ENCODE peak calls at places on chromosomes 1 and 21, in five cellular contexts. One of them, this sample, is unnamed. For H3K4me1, the result is how much of the 10 kb centered on the place peaks cover.

GRCh38 chr1:24900985-24901781 is 28.9 kb downstream of the RUNX3 start:
- DNase-seq in mesendoderm: no peak
- DNase-seq in heart left ventricle: no peak
- DNase-seq in lung: no peak
- DNase-seq in Peyer's patch: peak
- DNase-seq in this sample: no peak

GRCh38 chr1:180639871-180640270 is 8.0 kb downstream of the XPR1 start:
- DNase-seq in mesendoderm: peak
- DNase-seq in heart left ventricle: no peak
- DNase-seq in lung: no peak
- DNase-seq in Peyer's patch: no peak
- DNase-seq in this sample: no peak

GRCh38 chr1:232519186-232519585 is 110.7 kb downstream of the SIPA1L2 start:
- DNase-seq in mesendoderm: peak
- DNase-seq in heart left ventricle: peak
- DNase-seq in lung: no peak
- DNase-seq in Peyer's patch: no peak
- DNase-seq in this sample: peak

GRCh38 chr1:157969693-157970485 is 23.6 kb upstream of the KIRREL1 start:
- DNase-seq in mesendoderm: peak
- DNase-seq in heart left ventricle: no peak
- DNase-seq in lung: no peak
- DNase-seq in Peyer's patch: no peak
- DNase-seq in this sample: no peak

GRCh38 chr1:205933672-205934618 is 9.3 kb downstream of the SLC26A9 start:
- DNase-seq in mesendoderm: peak
- DNase-seq in heart left ventricle: no peak
- DNase-seq in lung: peak
- DNase-seq in Peyer's patch: no peak
- DNase-seq in this sample: no peak

GRCh38 chr1:205711105-205712048 is 31.1 kb upstream of the SLC45A3 start:
- DNase-seq in mesendoderm: peak
- DNase-seq in heart left ventricle: no peak
- DNase-seq in lung: peak
- DNase-seq in Peyer's patch: no peak
- DNase-seq in this sample: no peak

GRCh38 chr1:167474191-167474641 is 44.1 kb downstream of the CD247 start:
- DNase-seq in mesendoderm: no peak
- DNase-seq in heart left ventricle: no peak
- DNase-seq in lung: no peak
- DNase-seq in Peyer's patch: no peak
- DNase-seq in this sample: no peak

GRCh38 chr1:3336641-3337621 is 117.5 kb upstream of the ARHGEF16 start:
- DNase-seq in mesendoderm: no peak
- DNase-seq in heart left ventricle: no peak
- DNase-seq in lung: peak
- DNase-seq in Peyer's patch: no peak
- DNase-seq in this sample: no peak

GRCh38 chr1:68379085-68379478 is 70.7 kb downstream of the RPE65 start:
- DNase-seq in mesendoderm: no peak
- DNase-seq in heart left ventricle: no peak
- DNase-seq in lung: no peak
- DNase-seq in Peyer's patch: no peak
- DNase-seq in this sample: no peak

GRCh38 chr21:36567216-36567917 is 87.4 kb upstream of the CLDN14 start:
- DNase-seq in mesendoderm: no peak
- DNase-seq in heart left ventricle: no peak
- DNase-seq in lung: no peak
- DNase-seq in Peyer's patch: no peak
- DNase-seq in this sample: no peak

GRCh38 chr1:6118415-6118814 is 61.7 kb downstream of the CHD5 start:
- DNase-seq in mesendoderm: no peak
- DNase-seq in heart left ventricle: no peak
- DNase-seq in lung: no peak
- DNase-seq in Peyer's patch: no peak
- DNase-seq in this sample: no peak

GRCh38 chr1:54835131-54835898 is 34.2 kb upstream of the TTC22 start:
- DNase-seq in mesendoderm: no peak
- DNase-seq in heart left ventricle: no peak
- DNase-seq in lung: no peak
- DNase-seq in Peyer's patch: no peak
- DNase-seq in this sample: no peak
- H3K4me1 ChIP-seq in mesendoderm: under half
- H3K4me1 ChIP-seq in heart left ventricle: under half
- H3K4me1 ChIP-seq in lung: under half
- H3K4me1 ChIP-seq in Peyer's patch: under half
- H3K4me1 ChIP-seq in this sample: under half

GRCh38 chr1:201469645-201470074 is 672 bp upstream of the PHLDA3 start:
- DNase-seq in mesendoderm: peak
- DNase-seq in heart left ventricle: no peak
- DNase-seq in lung: no peak
- DNase-seq in Peyer's patch: no peak
- DNase-seq in this sample: no peak
- H3K4me3 ChIP-seq in mesendoderm: no peak
- H3K4me3 ChIP-seq in heart left ventricle: peak
- H3K4me3 ChIP-seq in lung: no peak
- H3K4me3 ChIP-seq in Peyer's patch: peak
- H3K4me3 ChIP-seq in this sample: no peak

DNA sequence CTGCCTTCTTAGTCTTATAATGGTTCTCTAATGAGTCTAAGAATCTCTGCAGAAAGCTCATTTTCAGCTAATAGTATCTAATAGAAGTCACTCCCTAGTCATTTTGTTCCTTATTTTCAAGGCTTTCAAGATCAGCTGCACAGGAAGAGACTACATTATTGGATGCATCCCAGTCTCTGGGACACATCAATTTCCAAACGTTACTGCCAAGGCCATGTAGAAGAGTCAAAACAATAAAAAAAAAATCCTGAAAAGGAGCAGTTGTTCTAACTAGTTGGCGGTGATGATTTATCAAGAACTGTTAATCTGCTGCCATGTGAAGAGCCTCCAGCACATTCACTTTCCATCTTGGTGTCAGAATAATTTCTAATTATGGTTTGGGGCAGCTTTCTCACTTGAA is 5.7 kb downstream of the DDAH1 start:
- DNase-seq in mesendoderm: no peak
- DNase-seq in heart left ventricle: no peak
- DNase-seq in lung: no peak
- DNase-seq in Peyer's patch: no peak
- DNase-seq in this sample: no peak
- H3K4me1 ChIP-seq in mesendoderm: under half
- H3K4me1 ChIP-seq in heart left ventricle: under half
- H3K4me1 ChIP-seq in lung: under half
- H3K4me1 ChIP-seq in Peyer's patch: under half
- H3K4me1 ChIP-seq in this sample: under half

GRCh38 chr1:47431534-47431933 is 6.3 kb upstream of the FOXD2 start:
- DNase-seq in mesendoderm: peak
- DNase-seq in heart left ventricle: no peak
- DNase-seq in lung: no peak
- DNase-seq in Peyer's patch: no peak
- DNase-seq in this sample: no peak
- H3K4me3 ChIP-seq in mesendoderm: no peak
- H3K4me3 ChIP-seq in heart left ventricle: no peak
- H3K4me3 ChIP-seq in lung: no peak
- H3K4me3 ChIP-seq in Peyer's patch: no peak
- H3K4me3 ChIP-seq in this sample: no peak

GRCh38 chr21:45408271-45408791 is 3.4 kb downstream of the COL18A1 start:
- DNase-seq in mesendoderm: no peak
- DNase-seq in heart left ventricle: peak
- DNase-seq in lung: no peak
- DNase-seq in Peyer's patch: no peak
- DNase-seq in this sample: peak

GRCh38 chr21:45405819-45406762 is 1.1 kb downstream of the COL18A1 start:
- DNase-seq in mesendoderm: peak
- DNase-seq in heart left ventricle: peak
- DNase-seq in lung: no peak
- DNase-seq in Peyer's patch: no peak
- DNase-seq in this sample: peak

GRCh38 chr21:45406801-45407628 is 2.0 kb downstream of the COL18A1 start:
- DNase-seq in mesendoderm: peak
- DNase-seq in heart left ventricle: peak
- DNase-seq in lung: no peak
- DNase-seq in Peyer's patch: no peak
- DNase-seq in this sample: peak

GRCh38 chr21:45408811-45409261 is 3.9 kb downstream of the COL18A1 start:
- DNase-seq in mesendoderm: no peak
- DNase-seq in heart left ventricle: peak
- DNase-seq in lung: no peak
- DNase-seq in Peyer's patch: no peak
- DNase-seq in this sample: peak

DNA sequence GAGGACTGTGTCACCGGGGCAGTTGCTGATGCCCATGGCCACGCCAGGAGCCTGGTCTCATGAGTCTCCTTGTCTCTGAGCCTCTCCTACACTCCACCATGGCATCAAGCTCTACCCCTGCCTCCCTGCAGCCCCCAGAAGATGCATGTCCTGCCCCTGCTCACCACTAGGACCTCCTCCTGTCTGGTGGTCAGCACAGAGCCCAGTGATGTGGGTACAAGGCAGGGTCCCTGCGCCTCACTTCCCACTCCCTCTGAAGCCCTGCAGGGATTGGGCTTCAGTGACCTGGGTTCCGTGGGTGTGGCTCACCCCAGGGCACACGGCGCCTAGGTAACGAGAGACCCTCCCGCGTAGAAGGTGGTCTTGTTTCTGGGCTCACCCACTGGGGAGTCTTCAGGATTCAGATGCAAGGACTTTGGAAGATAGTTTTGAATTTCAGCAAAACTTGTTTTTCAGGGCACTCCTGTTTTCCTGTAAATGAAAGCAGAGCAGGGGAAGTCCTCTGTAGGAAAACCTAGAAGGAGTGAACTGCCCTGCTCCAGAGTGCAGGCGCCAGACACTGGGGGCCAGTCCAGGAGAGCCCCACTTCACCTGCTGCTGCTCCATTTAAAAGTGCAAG is 2.8 kb downstream of the COL18A1 start:
- DNase-seq in mesendoderm: no peak
- DNase-seq in heart left ventricle: peak
- DNase-seq in lung: no peak
- DNase-seq in Peyer's patch: no peak
- DNase-seq in this sample: peak
- H3K4me1 ChIP-seq in mesendoderm: under half
- H3K4me1 ChIP-seq in heart left ventricle: under half
- H3K4me1 ChIP-seq in lung: under half
- H3K4me1 ChIP-seq in Peyer's patch: under half
- H3K4me1 ChIP-seq in this sample: under half

DNA sequence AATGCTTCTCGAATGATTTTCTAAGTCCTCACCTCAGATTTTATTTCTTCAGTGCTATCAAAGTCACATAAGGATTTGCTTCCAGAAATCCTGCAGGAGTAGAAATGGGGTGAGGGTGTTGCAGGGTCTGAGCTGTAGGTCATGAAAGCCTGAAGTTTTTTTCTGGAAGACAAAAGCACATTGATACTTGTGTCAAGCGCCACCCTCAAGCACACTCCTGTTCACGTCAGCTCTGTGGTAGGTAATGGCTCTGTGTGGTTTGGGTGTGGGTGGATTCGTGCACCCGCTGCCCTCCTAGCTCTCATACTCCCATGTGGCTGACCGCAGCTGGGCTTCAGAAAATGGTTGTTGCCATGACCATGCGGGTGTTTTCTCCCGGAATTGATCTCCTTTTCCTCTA is 39.9 kb downstream of the AKNAD1 start:
- DNase-seq in mesendoderm: no peak
- DNase-seq in heart left ventricle: no peak
- DNase-seq in lung: no peak
- DNase-seq in Peyer's patch: no peak
- DNase-seq in this sample: no peak
- H3K4me3 ChIP-seq in mesendoderm: no peak
- H3K4me3 ChIP-seq in heart left ventricle: peak
- H3K4me3 ChIP-seq in lung: no peak
- H3K4me3 ChIP-seq in Peyer's patch: peak
- H3K4me3 ChIP-seq in this sample: no peak

DNA sequence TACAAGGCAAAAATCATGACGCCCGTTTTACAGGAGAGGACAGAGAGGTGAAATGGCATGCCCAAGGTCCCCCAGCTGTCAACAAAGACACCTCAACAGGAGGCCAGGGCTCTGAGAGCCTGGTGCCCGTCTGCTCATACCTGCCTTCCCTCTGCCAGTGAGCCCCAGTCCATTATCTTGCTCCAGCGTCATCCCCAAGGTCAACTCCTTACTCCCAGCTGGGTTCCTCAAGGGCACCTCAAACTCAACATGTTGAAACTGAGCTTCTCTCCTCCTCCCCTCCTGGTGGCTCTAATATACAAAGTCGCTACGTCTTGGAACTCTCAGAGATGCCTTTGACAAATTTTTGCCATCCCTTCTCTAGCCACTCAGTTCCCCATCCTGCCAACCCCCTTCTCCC is 3.2 kb downstream of the PBXIP1 start:
- DNase-seq in mesendoderm: no peak
- DNase-seq in heart left ventricle: peak
- DNase-seq in lung: no peak
- DNase-seq in Peyer's patch: no peak
- DNase-seq in this sample: no peak
- H3K4me1 ChIP-seq in mesendoderm: under half
- H3K4me1 ChIP-seq in heart left ventricle: under half
- H3K4me1 ChIP-seq in lung: under half
- H3K4me1 ChIP-seq in Peyer's patch: under half
- H3K4me1 ChIP-seq in this sample: under half

This sample was measured in right cardiac atrium.